ENCODE peak calls at places on chromosomes 12 and 14, in four cellular contexts. One of them, this sample, is unnamed.

GRCh38 chr12:121992059-121992879 is 29.4 kb upstream of the BCL7A start:
- DNase-seq in bronchial epithelial cell: peak
- DNase-seq in HFFc6: peak
- DNase-seq in sciatic nerve: no peak
- DNase-seq in this sample: peak

GRCh38 chr14:101598159-101598558 is 36.9 kb downstream of the DIO3 start:
- DNase-seq in bronchial epithelial cell: no peak
- DNase-seq in HFFc6: no peak
- DNase-seq in sciatic nerve: no peak
- DNase-seq in this sample: no peak

GRCh38 chr12:71941174-71941573 is 2.5 kb downstream of the TPH2 start:
- DNase-seq in bronchial epithelial cell: no peak
- DNase-seq in HFFc6: no peak
- DNase-seq in sciatic nerve: no peak
- DNase-seq in this sample: no peak

GRCh38 chr12:7060353-7060954 is at the start of gene C1S:
- DNase-seq in bronchial epithelial cell: peak
- DNase-seq in HFFc6: peak
- DNase-seq in sciatic nerve: peak
- DNase-seq in this sample: peak

GRCh38 chr12:63930971-63931370 is 86.5 kb downstream of the SRGAP1 start:
- DNase-seq in bronchial epithelial cell: peak
- DNase-seq in HFFc6: peak
- DNase-seq in sciatic nerve: no peak
- DNase-seq in this sample: no peak

GRCh38 chr12:113021500-113021899 is 35.0 kb upstream of the DTX1 start:
- DNase-seq in bronchial epithelial cell: peak
- DNase-seq in HFFc6: no peak
- DNase-seq in sciatic nerve: no peak
- DNase-seq in this sample: no peak

GRCh38 chr12:10214131-10214876 is 1.6 kb downstream of the GABARAPL1 start:
- DNase-seq in bronchial epithelial cell: peak
- DNase-seq in HFFc6: no peak
- DNase-seq in sciatic nerve: no peak
- DNase-seq in this sample: no peak

GRCh38 chr12:7362734-7363133 is 58.9 kb downstream of the ACSM4 start:
- DNase-seq in bronchial epithelial cell: no peak
- DNase-seq in HFFc6: no peak
- DNase-seq in sciatic nerve: no peak
- DNase-seq in this sample: no peak

GRCh38 chr14:95070748-95071435 is 86.4 kb downstream of the DICER1 start:
- DNase-seq in bronchial epithelial cell: no peak
- DNase-seq in HFFc6: no peak
- DNase-seq in sciatic nerve: no peak
- DNase-seq in this sample: no peak

GRCh38 chr14:52314521-52315354 is 626 bp downstream of the PTGER2 start:
- DNase-seq in bronchial epithelial cell: no peak
- DNase-seq in HFFc6: no peak
- DNase-seq in sciatic nerve: no peak
- DNase-seq in this sample: no peak

GRCh38 chr14:103110681-103111296 is 12.5 kb upstream of the TNFAIP2 start:
- DNase-seq in bronchial epithelial cell: no peak
- DNase-seq in HFFc6: no peak
- DNase-seq in sciatic nerve: no peak
- DNase-seq in this sample: no peak

GRCh38 chr12:22321620-22322019 is 12.9 kb downstream of the ST8SIA1 start:
- DNase-seq in bronchial epithelial cell: no peak
- DNase-seq in HFFc6: no peak
- DNase-seq in sciatic nerve: no peak
- DNase-seq in this sample: no peak

GRCh38 chr12:124232654-124232987 is 62.3 kb upstream of the RFLNA start:
- DNase-seq in bronchial epithelial cell: no peak
- DNase-seq in HFFc6: no peak
- DNase-seq in sciatic nerve: no peak
- DNase-seq in this sample: no peak

GRCh38 chr12:70044170-70044569 is 199.1 kb upstream of the CNOT2 start:
- DNase-seq in bronchial epithelial cell: no peak
- DNase-seq in HFFc6: no peak
- DNase-seq in sciatic nerve: no peak
- DNase-seq in this sample: no peak

GRCh38 chr12:46946137-46946536 is 120.3 kb upstream of the SLC38A4 start:
- DNase-seq in bronchial epithelial cell: peak
- DNase-seq in HFFc6: peak
- DNase-seq in sciatic nerve: no peak
- DNase-seq in this sample: no peak

GRCh38 chr12:82555699-82556098 is 131.0 kb upstream of the TMTC2 start:
- DNase-seq in bronchial epithelial cell: no peak
- DNase-seq in HFFc6: no peak
- DNase-seq in sciatic nerve: no peak
- DNase-seq in this sample: no peak

GRCh38 chr14:80395031-80395430 is 183.7 kb upstream of the DIO2 start:
- DNase-seq in bronchial epithelial cell: no peak
- DNase-seq in HFFc6: no peak
- DNase-seq in sciatic nerve: no peak
- DNase-seq in this sample: no peak

GRCh38 chr12:110355080-110355479 is 48.4 kb downstream of the ANAPC7 start:
- DNase-seq in bronchial epithelial cell: peak
- DNase-seq in HFFc6: peak
- DNase-seq in sciatic nerve: no peak
- DNase-seq in this sample: peak

GRCh38 chr12:111034148-111034910 is 114.0 kb upstream of the MYL2 start:
- DNase-seq in bronchial epithelial cell: peak
- DNase-seq in HFFc6: no peak
- DNase-seq in sciatic nerve: no peak
- DNase-seq in this sample: no peak

GRCh38 chr12:47820631-47821345 is 1.1 kb upstream of the HDAC7 start:
- DNase-seq in bronchial epithelial cell: peak
- DNase-seq in HFFc6: peak
- DNase-seq in sciatic nerve: peak
- DNase-seq in this sample: peak

This sample was measured in A549.